ENCODE peak calls at places on chromosomes 13 and 19, in six cellular contexts. B is astrocyte, E is AG09319, R is Caco-2, G is substantia nigra, C is aorta. V is an unnamed sample.

GRCh38 chr19:1503089-1503924 is 9.5 kb downstream of the ADAMTSL5 start:
- DNase-seq in B (no peak), E (no peak), R (peak; percentile 47), G (no peak), C (peak; percentile 87), V (peak; percentile 21)

GRCh38 chr19:47045867-47046470 is 2.5 kb downstream of the TMEM160 start:
- DNase-seq in B (no peak), E (no peak), R (no peak), G (no peak), C (no peak), V (no peak)

GRCh38 chr19:1690570-1691307 is 38.3 kb upstream of the TCF3 start:
- DNase-seq in B (no peak), E (no peak), R (peak; percentile 72), G (no peak), C (peak; percentile 82), V (no peak)

GRCh38 chr19:2477141-2477710 is 1.3 kb downstream of the GADD45B start:
- DNase-seq in B (no peak), E (no peak), R (no peak), G (no peak), C (peak; percentile 86), V (no peak)

GRCh38 chr13:45603338-45603737 is 12.2 kb downstream of the ERICH6B start:
- DNase-seq in B (no peak), E (no peak), R (no peak), G (no peak), C (no peak), V (no peak)

GRCh38 chr13:94138831-94139230 is 340.7 kb downstream of the DCT start:
- DNase-seq in B (no peak), E (no peak), R (no peak), G (no peak), C (no peak), V (no peak)

GRCh38 chr13:54029226-54029625 is 1000.6 kb downstream of the OLFM4 start:
- DNase-seq in B (peak; percentile 66), E (no peak), R (no peak), G (no peak), C (no peak), V (no peak)

GRCh38 chr19:18357442-18358264 is 17.3 kb downstream of the PGPEP1 start:
- DNase-seq in B (no peak), E (no peak), R (no peak), G (no peak), C (no peak), V (no peak)

GRCh38 chr13:84847107-84847506 is 952.1 kb downstream of the SLITRK6 start:
- DNase-seq in B (no peak), E (no peak), R (no peak), G (no peak), C (no peak), V (no peak)

GRCh38 chr13:50812242-50812641 is 31.2 kb downstream of the DLEU7 start:
- DNase-seq in B (no peak), E (no peak), R (no peak), G (no peak), C (no peak), V (no peak)

GRCh38 chr13:31067416-31068118 is 94.1 kb downstream of the HSPH1 start:
- DNase-seq in B (peak; percentile 86), E (no peak), R (no peak), G (no peak), C (no peak), V (no peak)

GRCh38 chr19:3771033-3771905 is 759 bp downstream of the RAX2 start:
- DNase-seq in B (no peak), E (no peak), R (no peak), G (no peak), C (no peak), V (no peak)

GRCh38 chr13:98476538-98476966 is 100.4 kb downstream of the STK24 start:
- DNase-seq in B (peak; percentile 94), E (no peak), R (no peak), G (no peak), C (no peak), V (no peak)

GRCh38 chr19:32252333-32252669 is 93.1 kb upstream of the ZNF507 start:
- DNase-seq in B (no peak), E (no peak), R (no peak), G (no peak), C (no peak), V (no peak)

GRCh38 chr19:46353730-46354528 is 7.0 kb downstream of the PPP5C start:
- DNase-seq in B (no peak), E (no peak), R (no peak), G (no peak), C (no peak), V (no peak)

V was measured in COR-L47.